ENCODE peak calls at places on chromosomes 6 and 20, in ten cellular contexts. Q is DMS153; M is ascending aorta; B is astrocyte of the spinal cord; W is activated naive CD4-positive, alpha-beta T cell treated with anti-CD3 and anti-CD28 coated beads, Interleukin-2, amount 10 ng/mL, durations not matched to agents 7 days and 5 days; L is aorta; T is iPS-NIHi11; Y is choroid plexus epithelial cell; N is non-pigmented ciliary epithelial cell; D is esophagus squamous epithelium. H is an unnamed sample.

GRCh38 chr20:51607170-51607569 is 64.7 kb upstream of the NFATC2 start:
- DNase-seq in Q (no peak), M (no peak), B (no peak), W (no peak), L (no peak), T (no peak), Y (no peak), N (no peak), D (no peak), H (no peak)

GRCh38 chr6:36387440-36388303 is at the start of gene ETV7:
- DNase-seq in Q (no peak), M (no peak), B (no peak), W (peak), L (peak), T (peak), Y (no peak), N (no peak), D (no peak), H (no peak)

GRCh38 chr6:132132911-132133639 is 181.9 kb upstream of the CCN2 start:
- DNase-seq in Q (no peak), M (no peak), B (peak), W (no peak), L (no peak), T (no peak), Y (peak), N (peak), D (no peak), H (no peak)

GRCh38 chr6:70304611-70305010 is 1.7 kb upstream of the COL9A1 start:
- DNase-seq in Q (no peak), M (no peak), B (no peak), W (no peak), L (no peak), T (no peak), Y (no peak), N (no peak), D (no peak), H (no peak)

GRCh38 chr6:83086751-83087150 is 19.3 kb downstream of the DOP1A start:
- DNase-seq in Q (no peak), M (no peak), B (no peak), W (no peak), L (no peak), T (no peak), Y (no peak), N (no peak), D (no peak), H (no peak)

GRCh38 chr20:63774348-63774735 is 34.8 kb downstream of the SLC2A4RG start:
- DNase-seq in Q (no peak), M (no peak), B (no peak), W (no peak), L (no peak), T (no peak), Y (no peak), N (no peak), D (no peak), H (no peak)

GRCh38 chr20:11255860-11256259 is 582.1 kb upstream of the JAG1 start:
- DNase-seq in Q (no peak), M (no peak), B (no peak), W (no peak), L (no peak), T (no peak), Y (no peak), N (no peak), D (no peak), H (no peak)

GRCh38 chr20:24690408-24690807 is 221.0 kb downstream of the SYNDIG1 start:
- DNase-seq in Q (no peak), M (no peak), B (no peak), W (no peak), L (peak), T (no peak), Y (no peak), N (no peak), D (no peak), H (no peak)

GRCh38 chr6:170371588-170371987 is 65.0 kb downstream of the FAM120B start:
- DNase-seq in Q (no peak), M (no peak), B (no peak), W (no peak), L (no peak), T (peak), Y (no peak), N (no peak), D (no peak), H (no peak)

GRCh38 chr6:148805767-148806166 is 58.9 kb downstream of the UST start:
- DNase-seq in Q (no peak), M (no peak), B (no peak), W (no peak), L (no peak), T (no peak), Y (no peak), N (no peak), D (no peak), H (no peak)

GRCh38 chr6:1790684-1791083 is 181.0 kb downstream of the FOXC1 start:
- DNase-seq in Q (no peak), M (no peak), B (no peak), W (no peak), L (no peak), T (no peak), Y (no peak), N (no peak), D (no peak), H (no peak)

GRCh38 chr6:84791233-84791632 is 26.8 kb upstream of the TBX18 start:
- DNase-seq in Q (no peak), M (no peak), B (peak), W (no peak), L (no peak), T (no peak), Y (peak), N (no peak), D (no peak), H (no peak)

GRCh38 chr20:53122853-53123252 is 150.7 kb downstream of the TSHZ2 start:
- DNase-seq in Q (no peak), M (no peak), B (no peak), W (no peak), L (no peak), T (no peak), Y (no peak), N (no peak), D (no peak), H (no peak)

GRCh38 chr20:51958636-51959542 is 156.6 kb upstream of the SALL4 start:
- DNase-seq in Q (no peak), M (no peak), B (peak), W (no peak), L (no peak), T (no peak), Y (peak), N (no peak), D (no peak), H (no peak)

GRCh38 chr6:70763754-70764153 is 96.1 kb downstream of the SMAP1 start:
- DNase-seq in Q (no peak), M (no peak), B (no peak), W (no peak), L (no peak), T (no peak), Y (peak), N (peak), D (no peak), H (no peak)

GRCh38 chr20:9460518-9460917 is 53.9 kb upstream of the LAMP5 start:
- DNase-seq in Q (no peak), M (no peak), B (peak), W (no peak), L (no peak), T (no peak), Y (peak), N (no peak), D (no peak), H (no peak)

GRCh38 chr20:1810926-1811620 is 84.1 kb upstream of the SIRPA start:
- DNase-seq in Q (no peak), M (no peak), B (peak), W (no peak), L (no peak), T (no peak), Y (peak), N (no peak), D (no peak), H (no peak)

GRCh38 chr6:11759995-11760394 is 18.6 kb downstream of the ADTRP start:
- DNase-seq in Q (no peak), M (no peak), B (no peak), W (no peak), L (no peak), T (no peak), Y (no peak), N (no peak), D (no peak), H (no peak)

GRCh38 chr20:10792291-10792690 is 118.5 kb upstream of the JAG1 start:
- DNase-seq in Q (no peak), M (no peak), B (peak), W (no peak), L (no peak), T (no peak), Y (peak), N (no peak), D (no peak), H (no peak)

GRCh38 chr20:44073011-44073674 is 113.8 kb downstream of the JPH2 start:
- DNase-seq in Q (no peak), M (no peak), B (no peak), W (no peak), L (no peak), T (no peak), Y (no peak), N (no peak), D (no peak), H (no peak)

GRCh38 chr6:99287523-99287922 is 62.0 kb downstream of the FAXC start:
- DNase-seq in Q (no peak), M (no peak), B (no peak), W (no peak), L (no peak), T (no peak), Y (peak), N (no peak), D (no peak), H (no peak)

GRCh38 chr20:18587665-18588553 is at the start of gene DTD1:
- DNase-seq in Q (peak), M (peak), B (peak), W (peak), L (peak), T (peak), Y (peak), N (peak), D (peak), H (peak)

GRCh38 chr6:139904158-139904533 is 529.7 kb upstream of the CITED2 start:
- DNase-seq in Q (no peak), M (no peak), B (no peak), W (no peak), L (no peak), T (no peak), Y (no peak), N (no peak), D (no peak), H (no peak)

GRCh38 chr6:129317931-129318820 is 391.8 kb downstream of the ARHGAP18 start:
- DNase-seq in Q (no peak), M (no peak), B (peak), W (no peak), L (no peak), T (peak), Y (peak), N (peak), D (no peak), H (peak)